ENCODE peak calls at places on chromosome 14, in four cellular contexts. Z, Y, G and U are unnamed samples.

GRCh38 chr14:54817506-54817905 is 85.1 kb downstream of the GCH1 start:
- DNase-seq in Z (no peak), Y (no peak), G (no peak), U (no peak)

GRCh38 chr14:81033841-81034240 is 78.4 kb downstream of the TSHR start:
- DNase-seq in Z (no peak), Y (no peak), G (no peak), U (no peak)

GRCh38 chr14:59018978-59019377 is 169.5 kb upstream of the DAAM1 start:
- DNase-seq in Z (peak), Y (no peak), G (peak), U (no peak)

GRCh38 chr14:84340938-84341337 is 1189.0 kb upstream of the FLRT2 start:
- DNase-seq in Z (no peak), Y (no peak), G (peak), U (no peak)

GRCh38 chr14:32203928-32204357 is 874 bp upstream of the RNU6-8 start:
- DNase-seq in Z (peak), Y (peak), G (no peak), U (no peak)

GRCh38 chr14:76257111-76257803 is 105.5 kb downstream of the GPATCH2L start:
- DNase-seq in Z (peak), Y (no peak), G (peak), U (no peak)

GRCh38 chr14:93984070-93984469 is 7.7 kb upstream of the ASB2 start:
- DNase-seq in Z (peak), Y (no peak), G (no peak), U (no peak)

GRCh38 chr14:97100306-97100705 is 303.1 kb downstream of the VRK1 start:
- DNase-seq in Z (no peak), Y (no peak), G (no peak), U (no peak)

GRCh38 chr14:58923751-58924405 is 264.6 kb upstream of the DAAM1 start:
- DNase-seq in Z (peak), Y (no peak), G (no peak), U (no peak)

GRCh38 chr14:80699861-80700260 is 241.7 kb downstream of the CEP128 start:
- DNase-seq in Z (no peak), Y (no peak), G (no peak), U (no peak)

GRCh38 chr14:95189400-95190162 is 32.3 kb upstream of the DICER1 start:
- DNase-seq in Z (no peak), Y (no peak), G (no peak), U (no peak)

GRCh38 chr14:64709126-64709525 is 4.9 kb downstream of the PLEKHG3 start:
- DNase-seq in Z (peak), Y (no peak), G (no peak), U (peak)

GRCh38 chr14:103628684-103629502 is at the start of gene KLC1:
- DNase-seq in Z (peak), Y (peak), G (peak), U (peak)

GRCh38 chr14:69326611-69327010 is 66.7 kb downstream of the GALNT16 start:
- DNase-seq in Z (peak), Y (no peak), G (no peak), U (peak)

GRCh38 chr14:101557321-101557695 is 4.0 kb upstream of the DIO3 start:
- DNase-seq in Z (no peak), Y (no peak), G (no peak), U (no peak)

DNA sequence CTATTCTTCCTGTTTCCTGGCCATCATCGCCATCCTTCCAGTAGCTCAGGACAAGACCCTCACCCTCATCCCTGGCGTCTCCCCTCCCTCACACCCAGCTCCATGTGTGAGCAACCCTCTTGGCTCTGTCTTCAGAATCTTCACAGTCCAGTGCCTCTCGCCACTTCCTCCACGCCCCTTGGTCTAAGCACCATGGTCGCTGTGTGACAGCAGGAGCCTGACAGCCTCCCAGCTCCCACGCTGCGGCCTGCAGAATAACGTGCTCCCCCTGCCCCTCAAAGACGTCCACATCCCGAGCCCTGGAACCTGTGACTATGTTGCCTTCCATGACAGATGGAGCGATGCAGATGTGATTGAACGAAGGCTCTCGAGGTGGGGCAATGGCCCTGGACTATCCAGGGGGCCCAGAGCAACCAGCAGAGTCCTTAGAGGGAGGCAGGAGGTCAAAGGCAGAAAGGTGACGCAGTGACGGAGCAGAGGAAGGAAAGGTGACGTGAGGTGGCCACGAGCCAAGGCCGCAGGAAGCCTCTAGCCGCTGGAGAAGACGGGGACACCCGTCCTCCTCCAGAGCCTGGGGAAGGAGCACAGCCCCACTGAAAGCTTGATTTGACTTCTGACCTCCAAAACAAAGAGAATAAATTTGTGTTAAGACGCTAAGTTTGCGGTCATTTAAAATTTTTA is 139.8 kb downstream of the CALM1 start:
- DNase-seq in Z (no peak), Y (no peak), G (no peak), U (peak)
- H3K4me3 ChIP-seq in Z (no peak), Y (no peak), G (no peak), U (no peak)

DNA sequence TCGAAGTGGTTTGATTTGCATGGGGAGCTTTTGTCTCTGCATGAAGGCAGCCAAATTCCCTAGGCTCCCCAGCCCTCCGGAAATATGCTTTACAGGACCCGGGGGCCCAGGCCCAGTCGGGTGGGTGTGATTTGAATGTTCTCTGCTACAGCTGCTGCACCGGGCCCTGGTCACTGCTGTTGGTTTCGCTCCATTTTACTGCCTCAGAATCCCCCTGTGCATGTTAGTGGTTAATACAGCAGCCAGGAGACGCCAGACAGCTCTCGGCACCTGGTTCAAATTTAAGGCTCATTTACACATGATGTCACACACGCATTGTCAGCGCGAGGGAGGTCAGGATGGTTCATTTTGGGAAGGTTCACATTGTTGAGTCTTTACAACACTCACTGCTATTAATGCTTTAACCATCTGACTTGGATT is 99.6 kb downstream of the SLC38A6 start:
- DNase-seq in Z (peak), Y (no peak), G (peak), U (no peak)
- TF ChIP-seq CTCF in Z (no peak), Y (no peak), G (peak), U (no peak)

GRCh38 chr14:37251778-37252177 is 54.0 kb downstream of the MIPOL1 start:
- DNase-seq in Z (no peak), Y (no peak), G (no peak), U (no peak)

GRCh38 chr14:37257651-37258050 is 59.9 kb downstream of the MIPOL1 start:
- DNase-seq in Z (no peak), Y (no peak), G (no peak), U (no peak)

GRCh38 chr14:37252434-37252833 is 54.7 kb downstream of the MIPOL1 start:
- DNase-seq in Z (no peak), Y (no peak), G (no peak), U (no peak)

GRCh38 chr14:37254411-37254947 is 56.7 kb downstream of the MIPOL1 start:
- DNase-seq in Z (no peak), Y (no peak), G (peak), U (no peak)

GRCh38 chr14:37253905-37254304 is 56.2 kb downstream of the MIPOL1 start:
- DNase-seq in Z (no peak), Y (peak), G (peak), U (no peak)
- H3K4me3 ChIP-seq in Z (no peak), Y (no peak), G (no peak), U (no peak)

GRCh38 chr14:105282098-105282725 is 18.6 kb downstream of the BRF1 start:
- DNase-seq in Z (peak), Y (no peak), G (no peak), U (peak)
- TF ChIP-seq CTCF in Z (peak), Y (no peak), G (no peak), U (no peak)

DNA sequence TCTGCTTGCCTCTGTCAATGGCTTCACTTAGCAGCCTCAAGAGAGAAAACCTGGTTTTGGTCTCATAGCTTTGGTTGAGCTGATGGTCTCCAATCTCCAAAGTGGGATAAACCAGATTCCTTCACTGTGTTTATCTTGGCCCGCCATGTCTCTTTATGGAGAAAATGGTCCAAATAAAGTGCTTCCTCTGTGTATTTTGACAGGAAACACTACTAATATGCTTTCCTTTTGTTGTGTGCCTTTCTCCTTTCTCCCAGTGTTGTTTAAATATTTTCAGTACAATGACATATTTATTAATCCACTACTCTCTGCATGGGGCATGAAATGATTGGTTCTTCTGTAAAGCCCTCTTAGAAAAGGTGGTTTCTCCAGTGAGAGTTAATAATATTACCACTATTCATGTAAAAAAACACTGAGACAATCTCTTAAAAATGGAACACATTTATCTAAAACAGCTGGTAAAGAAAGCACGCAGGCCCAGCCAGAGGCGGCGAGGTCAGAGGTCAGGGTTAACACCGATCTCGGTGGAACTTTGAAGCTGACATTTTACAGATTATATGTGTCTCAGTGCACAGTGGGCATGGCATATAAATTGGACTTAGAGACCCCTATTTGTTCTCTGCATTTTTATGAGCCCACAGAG is 24.2 kb downstream of the TMEM30B start:
- DNase-seq in Z (no peak), Y (peak), G (no peak), U (no peak)
- H3K4me3 ChIP-seq in Z (no peak), Y (no peak), G (no peak), U (no peak)

DNA sequence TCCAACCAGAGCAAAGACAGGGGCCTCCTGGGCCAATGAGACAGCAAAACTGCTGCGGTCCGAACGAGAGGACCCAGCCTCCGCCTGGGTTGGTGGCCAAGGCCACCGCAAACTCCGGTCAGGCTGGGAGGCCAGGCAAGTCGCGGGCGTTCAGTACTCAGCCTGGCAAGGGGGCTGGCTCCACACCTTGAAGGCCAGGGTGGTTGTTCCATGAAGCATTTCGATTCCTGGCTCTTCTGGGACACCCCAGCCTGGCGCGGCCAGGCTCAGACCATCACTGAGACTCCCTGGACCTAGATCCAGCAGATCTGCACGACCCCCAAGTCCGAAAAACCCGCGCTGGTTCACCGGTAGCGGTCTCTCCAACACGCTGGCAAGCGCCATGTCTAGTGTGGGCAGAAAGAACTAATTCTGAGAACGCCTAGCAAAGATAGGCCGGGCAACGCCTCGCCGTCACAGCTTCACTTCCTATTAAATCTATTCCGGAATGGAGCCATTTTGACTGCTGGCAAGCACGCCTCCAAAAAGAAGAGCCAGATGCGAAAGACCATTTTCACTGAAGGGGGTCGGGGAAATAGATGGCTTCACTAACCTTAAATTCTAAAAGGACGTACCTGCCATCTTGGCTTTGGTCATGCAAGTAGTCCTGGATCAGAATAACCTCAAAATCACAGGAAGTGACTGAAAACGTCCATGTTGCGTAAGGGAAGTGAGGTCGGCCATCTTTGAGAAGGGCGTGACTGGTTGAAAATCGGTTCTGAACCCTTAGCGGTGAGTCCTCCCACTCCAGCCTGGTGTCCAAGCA is at the start of gene PSMB5:
- DNase-seq in Z (peak), Y (peak), G (peak), U (peak)
- TF ChIP-seq CTCF in Z (no peak), Y (no peak), G (no peak), U (no peak)

GRCh38 chr14:74954947-74955228 is 509 bp downstream of the PGF start:
- DNase-seq in Z (no peak), Y (no peak), G (no peak), U (peak)

GRCh38 chr14:74956000-74956279 is 543 bp upstream of the PGF start:
- DNase-seq in Z (no peak), Y (no peak), G (no peak), U (no peak)

GRCh38 chr14:74955229-74955999 is at the start of gene PGF:
- DNase-seq in Z (peak), Y (peak), G (peak), U (peak)

GRCh38 chr14:74954232-74954946 is 1.0 kb downstream of the PGF start:
- DNase-seq in Z (no peak), Y (no peak), G (no peak), U (peak)

DNA sequence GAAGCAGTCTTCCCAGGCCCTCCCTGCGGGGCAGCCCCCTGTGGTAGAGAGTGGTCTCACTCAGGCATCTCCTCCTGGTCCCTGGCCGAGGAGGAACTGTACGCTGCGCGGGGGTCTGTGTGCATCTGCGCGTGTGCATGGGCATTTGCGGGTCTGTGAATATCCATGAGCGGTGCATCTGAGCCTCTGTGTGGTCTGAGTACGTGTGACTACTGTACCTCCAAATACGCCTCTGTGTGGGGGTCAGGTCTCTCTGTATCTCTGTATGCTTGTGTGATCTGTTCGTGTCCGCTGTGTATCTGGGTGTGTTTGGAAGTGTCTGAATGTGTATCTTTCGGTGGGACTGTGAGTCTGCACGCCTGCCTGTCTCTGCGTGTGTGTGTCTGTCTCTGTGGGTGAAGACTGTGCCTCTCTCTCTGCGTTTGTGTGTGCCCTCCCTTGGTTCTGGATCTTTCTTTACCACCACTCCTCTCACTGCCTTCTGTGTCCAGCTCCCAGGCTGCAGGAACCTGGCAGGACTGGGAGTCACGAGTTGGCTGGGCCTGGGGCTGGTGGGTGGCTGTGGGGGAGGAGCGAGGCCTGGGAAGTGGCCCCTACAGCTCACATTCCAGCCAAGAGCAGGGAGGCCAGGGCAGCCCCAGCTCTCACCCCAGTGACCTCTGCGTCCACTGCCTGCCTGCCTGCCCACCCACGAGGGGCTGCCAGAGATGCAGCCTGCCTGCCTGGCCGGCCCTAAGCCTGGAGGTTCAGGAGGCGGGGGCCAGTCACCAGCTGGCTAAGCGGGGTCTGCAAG is 1.1 kb upstream of the PGF start:
- DNase-seq in Z (no peak), Y (no peak), G (no peak), U (no peak)
- H3K4me3 ChIP-seq in Z (no peak), Y (no peak), G (no peak), U (no peak)

DNA sequence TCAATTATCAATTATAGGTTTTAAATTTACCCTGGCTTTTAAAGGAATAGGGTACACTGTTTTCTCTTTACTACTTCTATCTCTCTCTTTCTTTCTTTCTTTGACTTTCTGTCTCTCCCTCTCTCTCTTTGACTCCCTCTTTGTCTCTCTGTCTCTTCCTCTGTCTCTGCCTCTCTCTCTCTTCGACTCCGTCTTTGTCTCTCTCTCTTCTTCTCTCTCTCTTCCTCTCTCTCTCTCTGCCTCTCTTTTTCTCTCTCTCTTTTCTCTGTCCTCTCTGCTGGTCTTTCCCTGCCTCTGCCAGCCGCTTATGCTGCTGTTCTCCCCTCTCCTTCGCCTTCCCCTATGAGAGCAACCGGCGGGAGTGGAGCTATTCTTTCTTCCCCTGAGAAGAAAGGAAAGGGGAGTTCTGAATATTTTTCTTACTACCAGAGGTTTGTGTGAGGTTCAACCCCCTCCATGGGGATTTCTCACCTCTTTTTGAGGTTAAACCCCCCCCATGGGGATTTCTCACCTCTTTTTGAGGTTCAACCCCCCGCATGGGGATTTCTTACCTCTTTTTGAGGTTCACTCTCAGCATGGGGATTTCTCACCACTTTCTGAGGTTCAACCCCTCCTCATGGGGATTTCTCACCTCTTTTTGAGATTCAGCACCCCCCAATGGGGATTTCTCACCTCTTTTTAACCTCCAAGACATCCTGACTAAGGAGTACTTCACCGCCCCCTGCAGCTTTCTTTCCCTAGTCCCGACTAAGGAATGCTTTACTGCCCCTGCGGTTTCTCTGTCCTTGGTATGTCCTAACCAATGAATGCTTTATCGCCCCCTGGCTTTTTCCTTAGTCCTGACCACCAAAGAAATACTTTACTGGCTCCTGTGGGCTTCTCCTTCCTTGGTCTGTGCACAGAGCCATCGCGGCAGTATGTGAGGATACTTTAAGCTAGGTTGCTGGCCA is 27.4 kb upstream of the DDHD1 start:
- DNase-seq in Z (peak), Y (no peak), G (peak), U (no peak)
- TF ChIP-seq CTCF in Z (peak), Y (no peak), G (peak), U (no peak)